ENCODE peak calls at places on chromosomes 4 and X, in five cellular contexts. K, Q, L, F and B are unnamed samples.

GRCh38 chrX:13742397-13743176 is 8.0 kb downstream of the OFD1 start:
- DNase-seq in Q (peak), L (no peak), F (no peak), K (peak), B (no peak)

GRCh38 chrX:123077671-123078070 is 106.4 kb upstream of the GRIA3 start:
- DNase-seq in Q (no peak), F (no peak), K (no peak), L (no peak), B (no peak)

GRCh38 chrX:44431206-44431605 is 87.7 kb upstream of the EFHC2 start:
- DNase-seq in F (no peak), Q (no peak), L (no peak), K (peak), B (peak)

GRCh38 chrX:53088136-53088974 is 5.6 kb upstream of the KANTR start:
- DNase-seq in F (no peak), L (no peak), K (no peak), Q (no peak), B (no peak)

GRCh38 chrX:82412851-82413250 is 1095.2 kb upstream of the POU3F4 start:
- DNase-seq in L (no peak), Q (no peak), F (no peak), K (no peak), B (peak)

GRCh38 chr4:88204882-88205281 is 46.4 kb upstream of the ABCG2 start:
- DNase-seq in F (no peak), K (no peak), L (no peak), Q (no peak), B (no peak)

GRCh38 chr4:25767877-25768475 is 94.8 kb downstream of the SEL1L3 start:
- DNase-seq in F (peak), Q (no peak), L (peak), K (peak), B (peak)

GRCh38 chr4:64670647-64671046 is 261.4 kb upstream of the TECRL start:
- DNase-seq in K (no peak), L (no peak), Q (no peak), F (no peak), B (no peak)

GRCh38 chr4:56049428-56050212 is 100.9 kb downstream of the CEP135 start:
- DNase-seq in Q (no peak), F (peak), L (peak), K (no peak), B (peak)

GRCh38 chr4:16682996-16683395 is 215.4 kb downstream of the LDB2 start:
- DNase-seq in K (no peak), L (no peak), F (no peak), Q (no peak), B (no peak)

GRCh38 chr4:26081795-26082498 is 167.9 kb downstream of the SMIM20 start:
- DNase-seq in K (peak), F (no peak), Q (no peak), L (peak), B (peak)

GRCh38 chr4:139438141-139438540 is 15.8 kb upstream of the RAB33B start:
- DNase-seq in Q (no peak), L (no peak), F (no peak), K (no peak), B (no peak)

GRCh38 chr4:56301181-56302076 is 85.9 kb downstream of the AASDH start:
- DNase-seq in K (peak), L (peak), F (peak), Q (peak), B (peak)

GRCh38 chr4:15470149-15470520 is 453 bp downstream of the CC2D2A start:
- DNase-seq in K (no peak), L (no peak), Q (no peak), F (no peak), B (no peak)

GRCh38 chr4:140071806-140072205 is 82.2 kb downstream of the MAML3 start:
- DNase-seq in L (no peak), K (no peak), F (no peak), Q (peak), B (no peak)

GRCh38 chrX:71650333-71650969 is 16.9 kb upstream of the LOC101059915 start:
- DNase-seq in F (no peak), L (no peak), K (peak), Q (no peak), B (no peak)

GRCh38 chr4:173057906-173058305 is 110.7 kb upstream of the GALNT7 start:
- DNase-seq in Q (no peak), F (no peak), L (no peak), K (no peak), B (no peak)

GRCh38 chrX:129925305-129926092 is 19.5 kb downstream of the UTP14A start:
- DNase-seq in K (peak), L (peak), Q (no peak), F (peak), B (peak)

GRCh38 chrX:22163306-22163705 is 109.4 kb upstream of the CBLL2 start:
- DNase-seq in F (no peak), Q (no peak), K (no peak), L (no peak), B (no peak)

GRCh38 chr4:46931981-46932380 is 22.9 kb upstream of the COX7B2 start:
- DNase-seq in L (no peak), K (peak), F (no peak), Q (peak), B (no peak)

GRCh38 chr4:1792832-1793495 is at the start of gene FGFR3:
- DNase-seq in L (peak), K (peak), Q (no peak), F (peak), B (no peak)

GRCh38 chrX:55142919-55143310 is 54.1 kb downstream of the PAGE2 start:
- DNase-seq in F (no peak), K (no peak), Q (no peak), L (no peak), B (no peak)

GRCh38 chrX:3348191-3348590 is 1.7 kb upstream of the MXRA5 start:
- DNase-seq in L (no peak), Q (no peak), F (no peak), K (no peak), B (no peak)

GRCh38 chrX:71846429-71846828 is 64.2 kb upstream of the NHSL2 start:
- DNase-seq in K (peak), L (no peak), F (no peak), Q (no peak), B (no peak)

GRCh38 chr4:164572877-164573279 is 181.1 kb upstream of the SMIM31 start:
- DNase-seq in K (no peak), L (no peak), Q (no peak), F (no peak), B (peak)

GRCh38 chr4:40214661-40215418 is 18.0 kb downstream of the RHOH start:
- DNase-seq in K (no peak), F (no peak), L (no peak), Q (no peak), B (no peak)

GRCh38 chr4:30945586-30945985 is 225.4 kb downstream of the PCDH7 start:
- DNase-seq in K (no peak), F (no peak), Q (no peak), L (no peak), B (peak)

GRCh38 chr4:57424231-57424897 is 314.2 kb upstream of the IGFBP7 start:
- DNase-seq in K (no peak), Q (no peak), F (no peak), L (no peak), B (no peak)

GRCh38 chr4:14254252-14254651 is 626.7 kb upstream of the BOD1L1 start:
- DNase-seq in F (no peak), Q (no peak), L (peak), K (no peak), B (no peak)

GRCh38 chr4:7632971-7633370 is 198.2 kb upstream of the PSAPL1 start:
- DNase-seq in Q (no peak), K (no peak), F (no peak), L (no peak), B (no peak)

GRCh38 chrX:96372313-96373046 is 312.2 kb upstream of the DIAPH2 start:
- DNase-seq in F (no peak), L (no peak), Q (no peak), K (peak), B (peak)

GRCh38 chr4:106385853-106386393 is 17.3 kb upstream of the GIMD1 start:
- DNase-seq in F (no peak), K (no peak), Q (no peak), L (no peak), B (no peak)

GRCh38 chr4:139901516-139902327 is 236.1 kb downstream of the MGST2 start:
- DNase-seq in L (no peak), F (no peak), K (no peak), Q (no peak), B (no peak)

GRCh38 chr4:8164194-8164565 is 5.6 kb upstream of the ABLIM2 start:
- DNase-seq in Q (no peak), K (no peak), L (no peak), F (no peak), B (no peak)

GRCh38 chrX:15680401-15680800 is 15.8 kb upstream of the CLTRN start:
- DNase-seq in K (no peak), L (peak), F (no peak), Q (no peak), B (no peak)

GRCh38 chrX:7120578-7121219 is 26.8 kb upstream of the STS start:
- DNase-seq in Q (no peak), K (peak), F (no peak), L (no peak), B (no peak)

GRCh38 chr4:143025111-143025704 is 159.5 kb upstream of the USP38 start:
- DNase-seq in K (peak), F (no peak), Q (no peak), L (no peak), B (peak)

GRCh38 chrX:22323541-22323940 is 50.8 kb downstream of the CBLL2 start:
- DNase-seq in K (no peak), F (no peak), L (no peak), Q (no peak), B (no peak)

GRCh38 chrX:85003655-85004244 is at the start of gene APOOL:
- DNase-seq in Q (peak), K (peak), L (peak), F (peak), B (peak)
- TF ChIP-seq POLR2AphosphoS5 in Q (peak), K (peak), L (peak), F (peak), B (peak)

DNA sequence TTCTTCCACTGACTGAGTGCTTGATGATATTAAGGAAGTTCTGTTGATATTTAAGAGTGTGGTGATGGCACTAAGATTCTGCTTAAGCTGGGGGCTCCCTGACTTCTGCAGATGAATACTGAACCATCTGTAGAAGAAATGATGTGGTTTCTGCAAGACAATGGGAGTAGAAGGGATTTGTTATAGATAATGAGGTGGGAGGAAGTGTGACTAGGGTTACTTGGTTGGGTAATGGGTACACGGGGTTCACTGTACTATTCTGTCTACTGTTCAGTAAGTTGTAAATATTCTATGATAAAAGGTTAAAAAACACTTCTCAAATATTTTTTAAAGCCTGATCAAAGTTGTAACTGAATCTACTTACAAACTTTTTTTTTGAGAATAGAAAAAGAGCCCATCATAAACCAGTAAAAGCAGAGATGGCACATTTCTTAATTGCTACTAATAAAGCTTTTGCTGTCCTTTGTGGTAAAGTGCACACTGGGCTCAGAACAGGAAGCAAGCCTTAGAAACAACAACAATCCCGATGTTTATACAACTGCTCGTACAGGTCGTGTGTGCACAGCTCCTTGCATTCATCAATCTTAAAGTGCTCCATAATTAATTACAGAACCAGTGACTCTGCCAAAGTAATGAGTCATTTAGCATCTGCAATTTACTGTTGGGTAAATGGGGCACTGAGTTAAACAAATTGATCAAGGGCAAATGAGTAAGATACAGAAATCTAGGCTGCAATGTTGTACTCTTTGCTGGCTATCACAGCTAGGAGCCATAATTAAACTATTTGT is 61.1 kb upstream of the TXK start:
- DNase-seq in F (no peak), Q (no peak), K (no peak), L (no peak), B (no peak)
- TF ChIP-seq SRF in F (no peak), Q (no peak), K (no peak), L (no peak), B (no peak)

DNA sequence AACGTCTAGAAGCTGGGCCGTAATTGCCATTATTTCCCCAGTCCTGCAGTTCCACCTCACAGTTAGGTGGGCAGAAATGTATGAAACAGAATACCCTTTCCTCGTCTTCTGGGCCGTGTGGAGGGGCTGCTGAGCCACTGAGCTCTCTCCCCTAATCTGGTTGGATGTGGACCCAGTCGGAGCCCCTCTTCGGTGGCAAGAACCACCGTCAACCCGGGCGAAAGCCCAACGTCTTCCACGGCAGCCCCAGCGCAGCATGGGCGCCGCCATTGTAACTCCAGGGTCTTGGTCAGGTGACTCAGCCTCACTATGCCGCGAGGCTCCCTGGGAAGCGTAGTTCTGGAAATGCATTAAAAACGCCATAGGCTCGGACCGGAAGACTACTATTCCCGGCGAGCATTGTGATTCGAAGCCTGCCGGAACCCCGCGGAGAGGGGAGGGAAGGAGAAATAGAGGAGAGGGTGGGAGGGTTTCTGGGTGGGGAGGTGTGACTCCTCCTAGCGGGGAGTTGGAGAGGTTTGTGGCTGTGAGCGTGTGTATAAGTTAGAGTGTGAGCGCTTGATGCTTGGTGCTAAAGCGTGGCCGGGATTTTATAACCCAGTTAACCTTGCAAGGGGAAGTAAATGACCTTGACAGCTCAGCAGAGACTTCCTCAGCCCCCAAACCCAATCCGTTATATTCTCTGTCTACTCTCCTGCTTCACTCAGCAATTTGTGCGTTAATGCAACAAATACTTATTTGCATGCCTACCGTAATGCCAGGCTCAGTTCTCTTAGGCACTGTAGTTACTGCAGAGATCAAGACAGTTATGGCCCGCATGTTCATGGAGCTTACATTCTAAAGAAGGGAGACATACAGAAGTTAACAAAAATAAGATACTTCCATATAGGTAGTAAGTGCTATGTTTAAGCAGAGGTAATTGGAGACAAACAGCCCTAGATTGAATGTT is at the start of gene GATB:
- DNase-seq in Q (peak), L (peak), K (peak), F (peak), B (peak)
- TF ChIP-seq POLR2AphosphoS5 in Q (peak), L (peak), K (peak), F (peak), B (peak)

GRCh38 chrX:148517191-148517590 is 16.8 kb downstream of the AFF2 start:
- DNase-seq in F (no peak), L (no peak), Q (no peak), K (no peak), B (no peak)

GRCh38 chrX:148522006-148522405 is 21.6 kb downstream of the AFF2 start:
- DNase-seq in L (no peak), Q (no peak), F (no peak), K (no peak), B (no peak)
- TF ChIP-seq SRF in L (no peak), Q (no peak), F (no peak), K (no peak), B (no peak)

GRCh38 chr4:10317345-10317744 is 139.9 kb downstream of the ZNF518B start:
- DNase-seq in Q (no peak), F (no peak), L (no peak), K (no peak), B (no peak)
- TF ChIP-seq POLR2AphosphoS5 in Q (no peak), F (no peak), L (no peak), K (no peak), B (no peak)

DNA sequence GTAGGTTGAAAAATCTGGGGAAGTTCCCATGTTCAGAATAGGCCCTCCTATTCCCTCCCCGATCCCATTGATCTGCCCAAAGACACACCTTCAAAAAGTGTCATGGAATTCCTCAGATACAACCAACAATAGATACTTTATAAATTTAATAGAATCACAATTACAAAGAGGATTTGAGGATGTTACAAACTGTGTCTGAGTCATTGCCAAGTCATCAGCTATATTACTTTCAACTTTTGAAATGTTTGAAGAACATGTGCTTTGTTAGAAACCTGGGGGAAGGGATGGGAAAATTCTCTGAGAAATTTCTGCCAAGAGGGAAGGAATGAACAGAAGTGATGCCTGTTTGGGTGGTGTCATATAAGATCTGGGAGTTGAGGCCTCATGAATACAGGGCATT is 46.7 kb downstream of the KCNIP4 start:
- DNase-seq in F (no peak), Q (no peak), K (no peak), L (no peak), B (no peak)
- TF ChIP-seq SRF in F (no peak), Q (no peak), K (no peak), L (no peak), B (no peak)

GRCh38 chr4:156330436-156331031 is 376.9 kb upstream of the CTSO start:
- DNase-seq in Q (no peak), F (no peak), L (no peak), K (no peak), B (no peak)
- TF ChIP-seq POLR2AphosphoS5 in Q (no peak), F (no peak), L (no peak), K (no peak), B (no peak)